ENCODE peak calls at places on chromosome 15, in six cellular contexts. V is ovary, O is tibial nerve, F is GM23338, B is AG04450, Z is right lobe of liver. K is an unnamed sample.

GRCh38 chr15:50289749-50290148 is 24.2 kb upstream of the HDC start:
- DNase-seq in V (no peak), O (no peak), F (no peak), B (no peak), Z (no peak), K (no peak)

GRCh38 chr15:43702174-43702573 is 8.5 kb downstream of the CKMT1A start:
- DNase-seq in V (no peak), O (no peak), F (no peak), B (no peak), Z (no peak), K (no peak)

GRCh38 chr15:63598467-63599400 is 1.5 kb downstream of the FBXL22 start:
- DNase-seq in V (peak; percentile 43), O (no peak), F (no peak), B (no peak), Z (no peak), K (no peak)

GRCh38 chr15:31452595-31453557 is 126.2 kb downstream of the KLF13 start:
- DNase-seq in V (peak; percentile 21), O (no peak), F (no peak), B (no peak), Z (no peak), K (no peak)

GRCh38 chr15:77032647-77033416 is 37.9 kb downstream of the PSTPIP1 start:
- DNase-seq in V (no peak), O (no peak), F (no peak), B (no peak), Z (peak; percentile 42), K (no peak)

GRCh38 chr15:73941044-73941443 is 14.8 kb downstream of the LOXL1 start:
- DNase-seq in V (no peak), O (no peak), F (no peak), B (peak; percentile 88), Z (peak; percentile 26), K (no peak)

GRCh38 chr15:32643907-32644445 is 2.5 kb downstream of the SCG5 start:
- DNase-seq in V (no peak), O (no peak), F (no peak), B (no peak), Z (no peak), K (no peak)

GRCh38 chr15:86629957-86630356 is 550.3 kb downstream of the AGBL1 start:
- DNase-seq in V (no peak), O (no peak), F (no peak), B (no peak), Z (no peak), K (no peak)

GRCh38 chr15:76566276-76566675 is 229.7 kb downstream of the ISL2 start:
- DNase-seq in V (no peak), O (no peak), F (no peak), B (peak; percentile 55), Z (no peak), K (no peak)

GRCh38 chr15:94494732-94495131 is 263.4 kb downstream of the MCTP2 start:
- DNase-seq in V (no peak), O (no peak), F (no peak), B (no peak), Z (no peak), K (no peak)
- H3K27ac ChIP-seq in V (no peak overlapping the region), O (no peak overlapping the region), F (no peak overlapping the region), B (no peak overlapping the region), Z (no peak overlapping the region), K (no peak overlapping the region)

GRCh38 chr15:66004618-66005262 is 135.4 kb downstream of the RAB11A start:
- DNase-seq in V (no peak), O (no peak), F (peak; percentile 78), B (no peak), Z (no peak), K (no peak)
- H3K27me3 ChIP-seq in V (no peaks in the 10 kb centered on the region), O (no peaks in the 10 kb centered on the region), F (no peaks in the 10 kb centered on the region), B (peaks cover 2% of the 10 kb centered on the region), Z (no peaks in the 10 kb centered on the region), K (no peaks in the 10 kb centered on the region)

DNA sequence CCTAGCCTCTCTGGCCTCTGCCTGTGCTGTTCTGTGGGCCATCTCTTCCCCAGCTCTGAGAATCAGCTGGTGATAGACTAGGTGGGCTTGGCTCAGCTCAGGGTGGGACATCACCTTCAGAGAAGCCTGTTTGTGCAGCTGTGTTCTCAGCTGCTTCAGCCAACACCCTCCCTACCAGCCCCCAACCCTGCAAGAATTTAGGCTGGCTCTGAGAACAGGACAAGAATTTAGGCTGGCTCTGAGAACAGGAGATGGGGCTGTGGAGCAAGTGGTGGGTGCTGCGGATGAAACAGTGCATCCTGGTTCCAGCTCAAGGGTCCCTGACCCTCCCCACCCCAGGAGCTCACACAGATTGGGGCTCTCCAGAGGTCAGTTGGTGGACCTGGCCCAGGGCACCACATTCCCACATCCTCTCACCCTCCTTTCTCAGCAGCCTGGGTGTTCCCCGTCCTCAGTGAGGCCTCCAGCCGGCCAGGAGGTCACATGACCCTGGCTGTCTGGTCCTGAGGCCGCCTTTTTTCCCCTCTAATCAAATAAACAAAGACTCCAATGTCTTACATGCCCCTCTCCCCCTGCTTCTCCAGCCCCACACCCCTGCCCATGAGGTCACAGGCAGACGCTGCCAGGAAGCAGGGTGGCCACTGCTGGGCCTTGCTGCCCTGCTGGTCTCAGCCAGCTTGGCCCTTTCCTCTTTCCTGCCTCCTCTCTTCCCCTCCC is 14.9 kb downstream of the PLEKHO2 start:
- DNase-seq in V (peak; percentile 49), O (peak; percentile 39), F (no peak), B (no peak), Z (no peak), K (no peak)
- TF ChIP-seq CTCF in V (no peak), O (no peak), F (peak; percentile 1), B (peak; percentile 23), Z (no peak), K (no peak)

DNA sequence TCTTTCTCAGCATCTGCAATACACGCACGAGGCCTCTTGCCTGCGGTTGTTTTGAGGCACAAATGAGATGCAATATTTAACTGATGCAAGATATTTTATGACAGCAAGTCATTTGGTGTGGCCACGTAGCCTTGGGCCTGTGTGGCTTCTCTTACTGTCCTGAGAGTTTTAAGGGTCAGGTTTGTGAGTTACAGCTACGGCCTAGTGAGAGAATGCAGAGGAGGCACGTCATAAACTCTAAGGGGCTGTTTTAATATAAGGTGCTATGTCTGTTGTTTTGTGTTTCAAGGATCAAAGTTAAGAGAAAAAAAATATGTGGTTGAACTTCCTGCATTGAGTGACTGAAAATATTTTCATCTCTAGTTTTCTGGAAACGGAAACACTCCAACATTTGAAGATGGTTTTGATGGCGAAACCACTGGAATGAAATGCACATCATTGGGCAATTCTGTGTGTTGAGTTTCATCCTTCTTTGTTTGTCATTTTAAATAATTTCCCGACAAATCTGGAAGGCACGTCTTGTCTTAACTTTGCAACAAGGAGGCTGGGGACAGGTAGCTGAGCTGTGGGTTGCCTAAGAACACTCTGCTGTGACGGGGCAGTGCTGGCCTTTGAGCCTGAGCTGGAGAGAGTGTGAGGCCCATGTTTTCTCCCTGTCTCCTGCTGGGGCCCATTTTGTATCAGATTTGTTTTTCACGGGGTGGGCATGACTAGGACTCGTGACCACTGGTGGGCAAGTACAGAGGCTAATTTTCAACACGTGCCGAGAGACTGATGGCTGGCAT is 5.1 kb downstream of the APBA2 start:
- DNase-seq in V (no peak), O (no peak), F (no peak), B (no peak), Z (no peak), K (no peak)
- H3K27ac ChIP-seq in V (no peak overlapping the region), O (no peak overlapping the region), F (no peak overlapping the region), B (no peak overlapping the region), Z (no peak overlapping the region), K (peak overlapping the region; percentile 70)

GRCh38 chr15:79408041-79408440 is 24.1 kb upstream of the MINAR1 start:
- DNase-seq in V (no peak), O (no peak), F (no peak), B (no peak), Z (no peak), K (no peak)
- H3K27me3 ChIP-seq in V (no peaks in the 10 kb centered on the region), O (no peaks in the 10 kb centered on the region), F (no peaks in the 10 kb centered on the region), B (no peaks in the 10 kb centered on the region), Z (no peaks in the 10 kb centered on the region), K (no peaks in the 10 kb centered on the region)

GRCh38 chr15:48811325-48811938 is 563 bp upstream of the CEP152 start:
- DNase-seq in V (no peak), O (no peak), F (peak; percentile 14), B (no peak), Z (no peak), K (no peak)
- TF ChIP-seq CTCF in V (no peak), O (no peak), F (no peak), B (peak; percentile 9), Z (no peak), K (no peak)

DNA sequence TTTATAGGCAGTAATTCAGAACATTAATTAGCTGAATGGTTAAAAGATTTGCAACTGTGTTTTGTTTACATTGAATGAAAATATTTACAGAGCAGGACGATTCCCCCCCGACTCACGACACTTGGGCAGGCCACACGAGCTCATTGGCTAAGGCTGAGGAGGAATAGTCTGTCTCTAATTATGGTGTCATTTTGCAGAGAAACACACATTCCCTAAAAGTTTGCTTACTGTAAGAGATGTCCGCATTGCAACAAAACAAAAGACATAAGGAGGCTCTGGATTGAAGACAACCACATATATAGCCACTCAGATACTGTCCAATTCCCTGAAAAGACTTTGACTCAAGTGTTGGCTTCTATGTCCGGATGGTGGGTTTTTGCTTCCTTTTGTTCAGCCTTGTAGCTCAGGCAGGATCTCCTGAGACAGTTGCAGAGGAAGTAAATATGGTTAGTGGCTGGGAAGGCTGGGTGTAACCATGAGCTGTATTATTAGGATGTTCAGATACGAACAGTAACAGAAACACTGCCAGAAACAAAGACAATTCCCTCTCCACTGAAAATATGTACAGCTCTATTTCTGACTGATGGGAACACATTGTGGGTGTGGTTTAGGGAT is 170.4 kb downstream of the KLHL25 start:
- DNase-seq in V (no peak), O (no peak), F (no peak), B (no peak), Z (no peak), K (no peak)
- H3K27ac ChIP-seq in V (no peak overlapping the region), O (peak overlapping the region; percentile 92), F (no peak overlapping the region), B (no peak overlapping the region), Z (no peak overlapping the region), K (no peak overlapping the region)

DNA sequence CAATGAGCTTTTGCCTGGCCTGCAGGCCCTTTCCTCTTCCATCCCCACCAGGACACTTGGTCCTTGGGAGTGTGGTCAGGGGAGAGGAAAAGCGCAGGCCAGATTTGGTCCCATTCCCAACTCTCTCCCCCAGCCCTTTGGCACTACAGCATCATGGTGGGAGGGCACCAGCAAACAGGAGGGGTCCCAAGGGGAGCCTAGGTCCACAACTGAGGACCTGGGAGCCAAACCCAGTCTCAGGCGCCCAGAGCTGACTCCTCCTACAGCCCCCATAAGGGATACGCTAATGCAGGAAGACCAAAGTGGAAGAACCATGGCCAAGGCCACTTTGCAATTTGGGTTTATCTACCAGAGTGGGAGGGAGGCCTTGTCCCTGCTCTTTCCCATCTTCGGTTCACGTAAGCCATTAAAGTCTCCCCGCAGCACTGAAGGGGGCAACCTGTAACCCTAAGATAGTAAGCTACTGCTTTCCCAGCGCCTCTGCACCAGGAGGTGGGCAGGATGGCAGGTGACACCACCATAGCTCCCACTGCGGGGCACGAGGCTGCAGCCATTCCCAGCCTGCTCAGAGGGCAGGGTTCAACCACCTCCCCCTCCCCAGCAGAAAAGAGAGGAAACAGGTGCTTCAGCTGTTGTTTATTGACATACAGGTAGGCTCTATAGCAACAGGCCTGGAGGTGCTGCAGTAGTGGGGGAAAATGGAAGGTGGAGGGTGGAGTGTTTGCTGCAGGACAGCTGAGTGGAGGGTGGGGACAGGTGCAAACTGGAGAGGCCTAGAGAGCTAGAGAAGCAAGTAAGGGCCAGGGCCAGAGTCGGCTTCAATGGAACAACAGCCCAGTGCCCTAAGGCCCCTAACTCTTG is 1.1 kb upstream of the GRAMD2A start:
- DNase-seq in V (no peak), O (no peak), F (peak; percentile 20), B (no peak), Z (no peak), K (no peak)
- H3K27me3 ChIP-seq in V (no peaks in the 10 kb centered on the region), O (no peaks in the 10 kb centered on the region), F (peaks cover 21% of the 10 kb centered on the region), B (no peaks in the 10 kb centered on the region), Z (peaks cover 8% of the 10 kb centered on the region), K (peaks cover 14% of the 10 kb centered on the region)